ENCODE peak calls at places on chromosomes 2 and 18, in four cellular contexts. V is cardiac fibroblast, L is epithelial cell of proximal tubule, O is WTC11. I is an unnamed sample.

GRCh38 chr2:78682781-78683180 is 342.7 kb upstream of the REG3G start:
- DNase-seq in L (no peak), V (no peak), O (no peak), I (no peak)

GRCh38 chr2:73300926-73301325 is 7.6 kb upstream of the EGR4 start:
- DNase-seq in L (no peak), V (no peak), O (no peak), I (no peak)

GRCh38 chr18:48213791-48214190 is 195.4 kb downstream of the ZBTB7C start:
- DNase-seq in L (no peak), V (no peak), O (no peak), I (no peak)

GRCh38 chr18:48762836-48763713 is 187.7 kb downstream of the SMAD7 start:
- DNase-seq in V (no peak), O (no peak), L (no peak), I (no peak)

GRCh38 chr2:121479882-121480522 is 50.7 kb upstream of the RNU4ATAC start:
- DNase-seq in V (peak; percentile 51), O (peak; percentile 61), L (peak; percentile 59), I (no peak)

GRCh38 chr2:208189782-208190181 is at the start of gene C2orf80:
- DNase-seq in L (no peak), V (no peak), O (no peak), I (no peak)

GRCh38 chr18:62151068-62151771 is 35.6 kb downstream of the PIGN start:
- DNase-seq in L (no peak), O (no peak), V (no peak), I (no peak)

GRCh38 chr2:85066874-85067351 is 66.3 kb upstream of the TCF7L1 start:
- DNase-seq in V (peak; percentile 88), O (peak; percentile 93), L (peak; percentile 23), I (peak; percentile 80)

GRCh38 chr2:226799976-226800940 is 638 bp upstream of the IRS1 start:
- DNase-seq in L (no peak), V (peak; percentile 15), O (no peak), I (no peak)

GRCh38 chr2:204931562-204931961 is 386.3 kb downstream of the PARD3B start:
- DNase-seq in V (no peak), O (no peak), L (no peak), I (no peak)

GRCh38 chr2:43518718-43519117 is 77.1 kb downstream of the THADA start:
- DNase-seq in O (no peak), L (no peak), V (no peak), I (no peak)

GRCh38 chr18:46705521-46705920 is 48.5 kb upstream of the LOXHD1 start:
- DNase-seq in O (peak; percentile 62), V (no peak), L (no peak), I (no peak)

GRCh38 chr2:226699321-226699720 is 100.3 kb downstream of the IRS1 start:
- DNase-seq in V (peak; percentile 57), L (no peak), O (no peak), I (peak; percentile 59)

GRCh38 chr2:188414869-188415753 is 123.4 kb downstream of the GULP1 start:
- DNase-seq in L (no peak), V (peak; percentile 9), O (no peak), I (no peak)

GRCh38 chr2:169839954-169840746 is 12.9 kb downstream of the UBR3 start:
- DNase-seq in L (no peak), V (peak; percentile 85), O (no peak), I (peak; percentile 21)

GRCh38 chr18:5556317-5556974 is 12.6 kb upstream of the EPB41L3 start:
- DNase-seq in V (peak; percentile 71), O (no peak), L (peak; percentile 26), I (no peak)

GRCh38 chr2:191115391-191115790 is 35.4 kb downstream of the STAT4 start:
- DNase-seq in O (no peak), L (no peak), V (no peak), I (peak; percentile 92)

GRCh38 chr2:150570712-150571111 is 83.2 kb upstream of the RND3 start:
- DNase-seq in L (peak; percentile 95), O (no peak), V (peak; percentile 77), I (peak; percentile 60)

GRCh38 chr2:10498525-10499274 is 50.6 kb upstream of the ODC1 start:
- DNase-seq in V (no peak), O (no peak), L (no peak), I (no peak)

GRCh38 chr2:174729797-174730529 is 34.3 kb downstream of the CHRNA1 start:
- DNase-seq in V (no peak), L (no peak), O (peak; percentile 65), I (no peak)

GRCh38 chr2:132489150-132489549 is 72.5 kb downstream of the GPR39 start:
- DNase-seq in L (no peak), V (no peak), O (peak; percentile 87), I (peak; percentile 11)

GRCh38 chr18:62716679-62717058 is 1.3 kb downstream of the PHLPP1 start:
- DNase-seq in L (no peak), O (peak; percentile 66), V (peak; percentile 24), I (peak; percentile 10)

GRCh38 chr18:26710460-26711096 is 154.9 kb downstream of the AQP4 start:
- DNase-seq in L (no peak), V (no peak), O (no peak), I (no peak)

GRCh38 chr2:237870754-237871651 is 11.6 kb downstream of the RAMP1 start:
- DNase-seq in V (no peak), L (no peak), O (no peak), I (no peak)

GRCh38 chr2:29058082-29058481 is 16.2 kb downstream of the PCARE start:
- DNase-seq in L (no peak), V (no peak), O (no peak), I (no peak)

GRCh38 chr2:144325086-144325485 is 194.8 kb downstream of the ZEB2 start:
- DNase-seq in O (no peak), L (no peak), V (no peak), I (peak; percentile 45)

GRCh38 chr2:240999001-240999791 is 778 bp downstream of the SNED1 start:
- DNase-seq in L (no peak), O (no peak), V (no peak), I (no peak)

GRCh38 chr2:110679337-110679707 is 1.5 kb upstream of the BUB1 start:
- DNase-seq in L (no peak), V (peak; percentile 28), O (no peak), I (peak; percentile 27)
- TF ChIP-seq CTCF in L (peak; percentile 26), V (no peak), O (no peak), I (no peak)

DNA sequence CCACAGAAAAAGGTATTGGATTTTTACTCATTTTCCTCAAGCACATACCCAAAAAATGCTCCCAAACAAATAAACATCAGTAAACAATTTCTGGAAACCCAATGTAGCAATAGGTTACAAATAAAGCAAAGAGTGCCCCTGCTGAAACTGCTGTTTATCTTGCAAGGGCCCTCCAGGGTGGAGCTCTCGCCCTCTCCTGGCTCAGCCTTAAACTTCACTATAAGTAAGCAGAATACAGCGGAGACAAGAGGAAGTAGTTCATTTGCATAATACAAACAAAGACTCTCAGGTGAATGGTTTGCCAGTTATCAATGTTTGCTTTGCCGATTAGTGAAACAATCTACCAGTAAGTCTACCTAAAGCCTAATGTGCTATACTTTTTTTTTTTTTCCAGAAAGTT is 437.6 kb downstream of the DLGAP1 start:
- DNase-seq in O (peak; percentile 48), V (peak; percentile 7), L (no peak), I (no peak)
- TF ChIP-seq CTCF in O (no peak), V (no peak), L (peak; percentile 20), I (peak; percentile 49)

DNA sequence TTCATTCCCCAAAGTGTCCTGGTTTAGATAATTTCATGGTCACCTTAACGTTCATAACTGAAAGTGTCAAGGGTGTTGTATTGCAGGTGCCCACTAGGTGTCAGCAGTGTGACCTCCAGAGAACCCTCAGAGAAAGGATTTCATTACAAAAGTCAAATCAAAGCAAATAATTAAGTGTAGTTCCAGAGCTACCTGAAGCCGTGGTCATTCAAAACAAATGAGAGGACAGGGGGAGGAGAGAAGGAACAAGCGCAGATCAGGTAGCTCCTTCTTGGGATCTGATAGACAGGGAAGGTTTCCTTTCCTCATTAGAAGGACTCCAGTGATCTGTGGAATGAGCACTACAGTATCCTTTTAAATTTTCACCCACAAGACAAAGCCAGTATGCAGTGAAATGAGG is at the start of gene SLC9A4:
- DNase-seq in V (peak; percentile 59), O (peak; percentile 62), L (no peak), I (peak; percentile 45)
- TF ChIP-seq CTCF in V (peak; percentile 89), O (peak; percentile 75), L (peak; percentile 98), I (peak; percentile 88)

DNA sequence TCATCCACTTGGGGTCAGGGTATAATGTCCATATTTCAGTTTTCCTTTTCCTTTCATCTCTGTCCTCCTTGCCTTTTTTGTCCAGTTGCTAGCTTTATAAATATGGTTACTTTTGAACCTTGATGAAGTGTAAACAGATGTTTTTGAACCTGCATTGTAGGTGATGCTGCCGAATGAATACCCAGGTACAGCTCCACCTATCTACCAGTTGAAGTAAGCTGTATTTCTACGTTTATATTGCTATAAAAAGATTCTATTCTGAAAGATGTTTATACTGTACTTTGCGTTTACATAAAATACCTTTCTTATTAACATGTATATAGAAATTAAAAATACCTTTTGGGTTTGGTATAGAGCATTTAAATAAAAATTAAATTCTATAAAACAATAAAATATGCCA is 2.2 kb downstream of the IMPACT start:
- DNase-seq in V (no peak), O (no peak), L (no peak), I (no peak)
- TF ChIP-seq CTCF in V (no peak), O (no peak), L (peak; percentile 38), I (peak; percentile 23)

DNA sequence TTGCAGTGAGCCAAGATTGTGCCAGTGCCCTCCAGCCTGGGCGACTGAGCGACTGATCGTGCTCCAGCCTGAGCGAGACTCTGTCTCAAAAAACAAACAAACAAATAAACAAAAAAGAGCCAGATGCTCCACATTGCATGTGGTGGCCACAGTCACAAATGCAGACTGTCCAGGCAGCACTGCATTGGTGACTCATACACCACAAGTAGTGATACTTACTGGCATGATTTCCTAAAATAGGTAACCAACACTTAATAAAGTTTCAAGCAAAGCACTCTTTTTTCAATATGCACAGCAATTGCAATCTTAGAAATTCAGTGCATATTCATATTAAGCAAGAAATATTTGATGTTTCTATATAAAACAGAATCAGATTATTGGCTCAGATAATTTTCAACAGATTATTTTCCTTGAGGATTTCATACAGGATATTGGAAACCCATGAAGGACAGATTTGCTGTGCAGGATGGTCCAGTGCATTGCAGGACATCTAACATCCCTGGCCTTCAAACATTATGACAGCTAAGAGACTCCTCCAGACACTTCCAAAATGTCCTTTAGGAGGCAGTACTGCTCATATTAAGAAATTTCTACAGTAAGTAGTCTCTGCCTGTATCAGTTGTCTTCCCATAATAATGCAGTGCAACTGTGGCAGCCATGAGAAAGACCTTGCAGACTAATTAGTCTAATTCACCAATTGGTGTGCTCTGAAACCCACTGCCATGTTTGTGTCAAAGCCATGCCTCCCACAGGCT is 10.5 kb upstream of the SLC1A4 start:
- DNase-seq in O (no peak), V (peak; percentile 27), L (no peak), I (peak; percentile 29)
- TF ChIP-seq CTCF in O (no peak), V (peak; percentile 28), L (peak; percentile 32), I (peak; percentile 27)

DNA sequence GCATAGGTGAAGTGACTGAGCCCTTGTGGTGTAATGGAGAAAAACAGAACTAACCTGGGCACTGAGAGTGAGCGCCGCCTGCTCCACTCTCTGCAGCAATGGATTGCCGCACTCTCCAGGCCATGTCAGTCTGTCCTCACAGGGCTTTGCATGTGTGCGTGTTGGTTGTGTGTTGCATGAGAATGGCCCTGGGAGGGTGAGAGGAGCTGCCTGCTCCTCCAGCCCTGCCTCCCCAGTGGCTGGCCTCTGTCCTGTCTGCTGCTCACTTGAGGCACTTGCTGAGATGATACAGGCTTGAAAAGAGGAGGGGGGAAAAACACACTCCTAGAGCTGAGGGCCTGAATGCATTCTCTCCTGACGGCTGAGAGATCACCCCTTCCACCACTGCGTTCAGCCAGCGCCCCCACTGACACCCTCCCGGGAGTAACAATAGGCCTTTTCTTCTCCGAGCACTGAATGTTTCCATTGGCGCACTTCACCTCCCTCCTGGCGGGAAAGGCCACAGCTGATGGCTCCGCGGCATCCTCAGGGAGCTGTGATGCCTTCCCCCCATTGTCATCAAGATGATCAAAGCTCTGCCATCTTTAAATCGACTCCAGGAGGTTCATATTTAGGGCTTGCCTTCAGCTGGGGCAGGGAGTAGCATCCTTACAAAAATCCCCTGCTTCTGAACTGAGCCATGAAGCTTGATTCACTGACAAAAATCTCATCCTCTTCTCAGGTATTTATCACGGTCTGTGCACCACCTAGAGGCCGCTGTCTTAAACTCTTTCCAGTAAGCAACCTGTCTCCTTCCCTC is 49.9 kb upstream of the DAPL1 start:
- DNase-seq in O (peak; percentile 66), V (peak; percentile 82), L (no peak), I (peak; percentile 48)
- TF ChIP-seq CTCF in O (peak; percentile 5), V (peak; percentile 58), L (peak; percentile 77), I (peak; percentile 81)